ENCODE peak calls at places on chromosomes 11 and 22, in nine cellular contexts. G is IMR-90, O is mammary epithelial cell, S is fibroblast of mammary gland, T is choroid plexus epithelial cell, Q is astrocyte of the spinal cord, D is upper lobe of right lung, R is sigmoid colon, I is WERI-Rb-1. V is an unnamed sample.

GRCh38 chr11:68677432-68677831 is 6.9 kb upstream of the GAL start:
- DNase-seq in Q (peak; percentile 91), G (peak; percentile 96), T (peak; percentile 47), S (peak; percentile 93), R (peak; percentile 63), D (peak; percentile 48), O (peak; percentile 75), I (peak; percentile 35), V (peak; percentile 38)

GRCh38 chr11:57214494-57214893 is 22.6 kb downstream of the APLNR start:
- DNase-seq in D (no peak), I (no peak), T (peak; percentile 77), R (no peak), S (peak; percentile 81), O (peak; percentile 38), Q (peak; percentile 74), G (peak; percentile 86), V (no peak)

GRCh38 chr22:49933236-49933921 is 14.9 kb downstream of the CRELD2 start:
- DNase-seq in T (no peak), O (no peak), I (peak; percentile 72), D (peak; percentile 75), S (peak; percentile 25), Q (no peak), R (peak; percentile 94), G (no peak), V (no peak)

GRCh38 chr11:65180877-65181568 is 705 bp upstream of the CAPN1 start:
- DNase-seq in I (peak; percentile 88), S (peak; percentile 31), Q (peak; percentile 63), G (peak; percentile 60), R (peak; percentile 82), D (peak; percentile 84), T (peak; percentile 55), O (peak; percentile 57), V (no peak)

GRCh38 chr22:29083576-29084566 is 11.0 kb downstream of the KREMEN1 start:
- DNase-seq in I (no peak), D (no peak), R (no peak), G (peak; percentile 25), Q (no peak), S (peak; percentile 52), O (no peak), T (no peak), V (no peak)

GRCh38 chr11:46850829-46851380 is 4.8 kb upstream of the CKAP5 start:
- DNase-seq in S (no peak), O (no peak), R (no peak), Q (no peak), I (no peak), D (no peak), G (no peak), T (no peak), V (no peak)

GRCh38 chr22:23137905-23138520 is 3.8 kb downstream of the RSPH14 start:
- DNase-seq in R (no peak), Q (peak; percentile 13), T (peak; percentile 24), O (peak; percentile 33), S (peak; percentile 15), I (no peak), D (no peak), G (no peak), V (no peak)

GRCh38 chr11:107196732-107197131 is 178.5 kb upstream of the GUCY1A2 start:
- DNase-seq in R (no peak), I (no peak), D (no peak), T (no peak), O (no peak), Q (no peak), G (no peak), S (no peak), V (no peak)

GRCh38 chr11:117970400-117971024 is 15.7 kb upstream of the IL10RA start:
- DNase-seq in R (no peak), O (peak; percentile 71), T (no peak), S (no peak), D (peak; percentile 40), G (no peak), Q (no peak), I (no peak), V (no peak)

GRCh38 chr11:91768783-91769182 is 455.8 kb upstream of the FAT3 start:
- DNase-seq in T (no peak), Q (no peak), I (no peak), G (no peak), R (no peak), D (no peak), O (no peak), S (no peak), V (no peak)

GRCh38 chr22:38927033-38927789 is 30.2 kb upstream of the APOBEC3A start:
- DNase-seq in O (no peak), T (peak; percentile 56), Q (peak; percentile 46), D (peak; percentile 92), S (peak; percentile 32), R (peak; percentile 89), G (peak; percentile 37), I (peak; percentile 91), V (no peak)

GRCh38 chr22:29912605-29913398 is 29.8 kb downstream of the MTMR3 start:
- DNase-seq in S (peak; percentile 91), R (no peak), G (peak; percentile 93), D (no peak), I (no peak), O (peak; percentile 35), Q (peak; percentile 92), T (peak; percentile 94), V (no peak)

GRCh38 chr22:29344137-29344536 is 28.6 kb upstream of the RASL10A start:
- DNase-seq in O (peak; percentile 90), S (peak; percentile 82), I (no peak), Q (peak; percentile 96), D (peak; percentile 87), R (peak; percentile 94), T (peak; percentile 98), G (peak; percentile 79), V (no peak)

GRCh38 chr11:72534859-72535547 is 100.7 kb upstream of the CLPB start:
- DNase-seq in R (no peak), S (no peak), O (no peak), G (no peak), D (no peak), Q (no peak), I (no peak), T (peak; percentile 23), V (no peak)
- TF ChIP-seq CTCF in R (no peak), S (peak; percentile 13), O (no peak), G (no peak), D (no peak), Q (peak; percentile 7), I (peak; percentile 13), T (peak; percentile 38), V (peak; percentile 29)

GRCh38 chr11:115504279-115505158 is at the start of gene CADM1:
- DNase-seq in I (peak; percentile 97), R (peak; percentile 97), G (peak; percentile 95), D (peak; percentile 98), S (peak; percentile 51), O (peak; percentile 90), T (peak; percentile 60), Q (peak; percentile 95), V (peak; percentile 97)
- TF ChIP-seq CTCF in I (peak; percentile 75), R (peak; percentile 64), G (peak; percentile 80), D (peak; percentile 56), S (peak; percentile 34), O (peak; percentile 50), T (peak; percentile 49), Q (peak; percentile 67), V (peak; percentile 83)

DNA sequence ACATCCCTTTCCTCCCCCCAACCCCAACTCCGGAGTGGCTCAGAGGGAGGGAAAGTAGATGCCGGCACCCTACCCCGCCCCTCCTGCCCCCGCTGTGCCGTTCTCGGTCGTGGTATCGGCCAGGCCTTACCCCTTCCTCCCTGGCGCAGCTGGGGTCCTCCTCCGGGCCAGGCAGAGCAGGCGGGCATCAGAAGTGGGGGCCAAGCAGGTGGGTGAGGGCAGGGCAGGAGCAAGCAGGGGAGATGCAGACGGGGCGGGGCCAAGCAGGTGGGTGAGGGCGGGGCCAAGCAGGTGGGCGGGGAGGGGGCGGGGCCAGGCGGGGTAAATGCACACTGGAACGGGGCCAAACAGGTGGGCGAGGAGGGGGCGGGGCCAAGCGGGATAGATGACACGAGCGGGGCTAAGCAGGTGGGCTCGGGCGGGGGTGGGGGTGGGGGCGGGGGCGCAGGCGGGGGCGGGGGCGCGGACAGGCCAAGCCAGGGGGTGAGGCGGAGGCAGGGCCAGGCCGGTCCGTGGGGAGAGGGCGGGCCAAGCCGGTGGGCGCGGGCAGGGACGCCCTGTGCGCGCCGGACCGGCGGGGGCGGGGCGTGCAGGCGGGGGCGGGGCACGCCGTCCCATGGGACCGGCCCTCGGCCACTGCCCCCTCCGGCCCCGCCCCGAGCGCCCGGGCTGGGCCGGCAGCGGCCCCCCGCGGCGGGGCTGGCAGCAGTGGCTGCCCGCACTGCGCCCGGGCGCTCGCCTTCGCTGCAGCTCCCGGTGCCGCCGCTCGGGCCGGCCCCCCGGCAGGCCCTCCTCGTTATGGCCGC is at the start of the genes KCNQ1 and TRPM5:
- DNase-seq in R (no peak), G (no peak), Q (no peak), D (peak; percentile 92), O (no peak), S (no peak), T (no peak), I (peak; percentile 53), V (no peak)
- TF ChIP-seq CTCF in R (no peak), G (no peak), Q (no peak), D (no peak), O (no peak), S (no peak), T (no peak), I (no peak), V (no peak)

GRCh38 chr22:20391222-20391621 is 2.7 kb upstream of the ZNF74 start:
- DNase-seq in S (no peak), Q (no peak), R (no peak), O (no peak), I (no peak), T (no peak), D (no peak), G (no peak), V (no peak)

GRCh38 chr22:20395181-20395896 is 1.4 kb downstream of the ZNF74 start:
- DNase-seq in S (no peak), Q (no peak), T (no peak), I (no peak), G (no peak), D (no peak), R (no peak), O (no peak), V (no peak)

GRCh38 chr22:20392983-20393704 is 807 bp upstream of the ZNF74 start:
- DNase-seq in D (peak; percentile 67), T (no peak), O (no peak), I (no peak), S (no peak), Q (no peak), R (no peak), G (no peak), V (no peak)

GRCh38 chr22:20395897-20396287 is 1.9 kb downstream of the ZNF74 start:
- DNase-seq in G (no peak), D (no peak), T (no peak), Q (no peak), S (no peak), R (no peak), O (no peak), I (no peak), V (no peak)

DNA sequence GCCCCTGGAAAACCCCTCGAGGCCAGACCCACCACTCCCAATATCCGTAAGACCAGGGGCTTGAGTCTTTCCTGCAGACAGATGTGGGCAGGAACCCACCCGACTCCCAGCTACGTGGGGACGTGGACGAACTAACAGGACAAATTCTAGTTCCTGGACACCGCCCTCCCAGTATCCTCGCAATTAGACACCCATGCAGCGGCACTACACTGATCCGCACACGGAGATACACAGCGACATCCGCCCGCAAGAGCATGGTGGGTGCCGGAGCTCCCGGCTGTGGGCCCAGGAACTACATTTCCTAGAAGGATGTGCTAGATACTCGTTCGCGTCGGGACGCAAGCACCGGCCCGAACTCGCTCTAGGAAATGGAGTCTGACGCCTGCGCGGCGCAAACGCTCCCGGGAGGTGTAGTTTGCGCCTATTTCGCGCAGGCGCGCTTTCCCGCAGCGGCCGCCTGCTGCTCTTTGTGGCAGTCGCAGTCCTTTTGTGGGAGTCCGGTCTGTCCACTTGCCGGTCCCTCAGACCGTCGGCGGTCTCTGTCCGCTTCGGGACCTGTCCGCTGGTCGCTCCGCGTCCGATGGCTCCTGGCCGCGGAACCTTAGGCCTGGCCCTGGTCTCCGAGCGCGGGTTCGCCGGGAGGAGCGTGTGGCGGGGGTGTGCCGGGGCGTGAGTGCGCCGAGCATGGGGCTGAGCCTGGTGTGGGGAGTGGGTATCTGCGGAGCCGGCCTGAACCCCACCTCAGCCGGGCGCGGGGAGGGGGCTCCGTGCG is at the start of gene ZNF74:
- DNase-seq in O (peak; percentile 88), Q (peak; percentile 95), S (peak; percentile 90), T (peak; percentile 95), I (peak; percentile 93), R (peak; percentile 95), G (peak; percentile 88), D (peak; percentile 96), V (no peak)
- TF ChIP-seq CTCF in O (no peak), Q (no peak), S (no peak), T (peak; percentile 21), I (no peak), R (no peak), G (no peak), D (no peak), V (no peak)

V was measured in chondrocyte.